ENCODE peak calls at places on chromosomes 12 and 14, in four cellular contexts. N, Z, U and G are unnamed samples.

GRCh38 chr12:122825773-122826724 is 9.2 kb upstream of the HIP1R start:
- DNase-seq in N (peak), Z (no peak), U (no peak), G (no peak)

GRCh38 chr14:22112004-22112403 is 438.4 kb upstream of the OR4E1 start:
- DNase-seq in N (peak), Z (peak), U (no peak), G (no peak)

GRCh38 chr12:124774462-124775167 is 89.0 kb downstream of the SCARB1 start:
- DNase-seq in N (no peak), Z (peak), U (peak), G (peak)

GRCh38 chr12:42235426-42235825 is 2.6 kb downstream of the YAF2 start:
- DNase-seq in N (no peak), Z (no peak), U (no peak), G (no peak)

GRCh38 chr12:132204064-132204821 is 60.0 kb downstream of the NOC4L start:
- DNase-seq in N (no peak), Z (no peak), U (no peak), G (no peak)

GRCh38 chr12:18872770-18873169 is 134.9 kb downstream of the CAPZA3 start:
- DNase-seq in N (no peak), Z (no peak), U (no peak), G (no peak)

GRCh38 chr14:72643317-72643801 is 250.5 kb downstream of the DPF3 start:
- DNase-seq in N (no peak), Z (no peak), U (no peak), G (no peak)

GRCh38 chr12:39145175-39145999 is 240.0 kb upstream of the CPNE8 start:
- DNase-seq in N (no peak), Z (no peak), U (no peak), G (peak)

GRCh38 chr12:28966049-28966778 is 182.9 kb upstream of the FAR2 start:
- DNase-seq in N (no peak), Z (no peak), U (no peak), G (no peak)

GRCh38 chr12:115599251-115599811 is 678.2 kb downstream of the MED13L start:
- DNase-seq in N (no peak), Z (no peak), U (no peak), G (no peak)

GRCh38 chr12:64392221-64392620 is 1.7 kb upstream of the C12orf56 start:
- DNase-seq in N (no peak), Z (peak), U (no peak), G (no peak)

GRCh38 chr14:54447231-54447692 is 6.1 kb upstream of the CNIH1 start:
- DNase-seq in N (no peak), Z (peak), U (no peak), G (no peak)

GRCh38 chr12:122130150-122130549 is 43.9 kb downstream of the IL31 start:
- DNase-seq in N (no peak), Z (no peak), U (no peak), G (no peak)

GRCh38 chr12:92096346-92097136 is 49.1 kb downstream of the BTG1 start:
- DNase-seq in N (no peak), Z (no peak), U (no peak), G (no peak)

GRCh38 chr12:92098594-92099370 is 46.9 kb downstream of the BTG1 start:
- DNase-seq in N (no peak), Z (no peak), U (no peak), G (no peak)

GRCh38 chr12:92089559-92089958 is 56.1 kb downstream of the BTG1 start:
- DNase-seq in N (no peak), Z (no peak), U (no peak), G (no peak)

GRCh38 chr12:92088802-92089201 is 56.8 kb downstream of the BTG1 start:
- DNase-seq in N (no peak), Z (peak), U (no peak), G (no peak)

GRCh38 chr12:92094751-92095161 is 50.9 kb downstream of the BTG1 start:
- DNase-seq in N (no peak), Z (no peak), U (no peak), G (no peak)
- TF ChIP-seq SPI1 in N (no peak), Z (no peak), U (no peak), G (no peak)

DNA sequence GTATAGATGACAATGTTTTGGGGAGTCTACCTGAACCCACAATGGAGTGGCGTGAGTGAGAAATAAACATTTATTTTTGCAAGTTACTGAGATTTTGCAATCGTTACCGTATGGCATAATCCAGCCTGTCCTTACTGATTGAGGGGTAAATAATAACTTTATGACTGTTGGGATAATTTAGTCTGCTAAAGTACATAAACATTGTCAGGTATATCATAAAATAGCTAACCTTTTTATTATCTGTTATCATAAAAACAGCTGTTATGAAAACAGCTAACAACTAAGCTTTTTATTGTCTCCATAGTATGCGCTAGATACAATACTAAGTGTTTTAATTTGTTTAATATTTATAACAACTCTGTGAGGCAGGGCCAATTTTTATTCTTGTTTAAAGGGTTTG is 10.3 kb downstream of the ACSS3 start:
- DNase-seq in N (no peak), Z (no peak), U (no peak), G (no peak)
- TF ChIP-seq SPI1 in N (no peak), Z (no peak), U (no peak), G (no peak)

GRCh38 chr12:130041983-130042812 is 120.1 kb upstream of the FZD10 start:
- DNase-seq in N (peak), Z (no peak), U (no peak), G (no peak)
- TF ChIP-seq SPI1 in N (no peak), Z (no peak), U (no peak), G (no peak)

GRCh38 chr12:50102186-50102585 is 1.6 kb upstream of the GPD1 start:
- DNase-seq in N (no peak), Z (no peak), U (no peak), G (no peak)
- TF ChIP-seq SPI1 in N (no peak), Z (no peak), U (no peak), G (no peak)

DNA sequence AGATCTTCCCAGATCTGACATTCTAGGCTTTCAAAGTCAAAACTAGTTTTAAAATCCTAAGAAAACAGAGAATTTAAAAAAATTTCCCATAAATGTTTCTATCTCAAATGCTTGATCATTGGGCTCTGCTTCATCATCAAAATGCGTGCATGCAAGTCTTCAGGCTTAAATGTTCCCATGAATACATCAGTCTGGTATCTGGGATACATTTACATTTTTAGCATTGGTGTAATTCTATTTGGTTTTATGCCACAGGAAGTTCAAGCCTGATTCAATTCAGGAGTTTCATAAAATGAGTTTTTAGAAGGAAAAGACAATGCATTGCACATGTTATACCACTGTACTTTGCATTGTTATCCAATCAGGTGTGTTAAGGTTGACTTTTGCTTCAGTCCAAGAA is 336.4 kb downstream of the PCNX1 start:
- DNase-seq in N (no peak), Z (no peak), U (no peak), G (no peak)
- TF ChIP-seq SPI1 in N (no peak), Z (no peak), U (no peak), G (no peak)